ENCODE peak calls at places on chromosome 19, in five cellular contexts. L, N, J, D and V are unnamed samples.

GRCh38 chr19:12834976-12835757 is 788 bp upstream of the RTBDN start:
- DNase-seq in L (no peak), N (peak), J (no peak), D (no peak), V (peak)

GRCh38 chr19:6241680-6242079 is 38.1 kb downstream of the MLLT1 start:
- DNase-seq in L (no peak), N (no peak), J (no peak), D (peak), V (no peak)

GRCh38 chr19:1274852-1275259 is 474 bp upstream of the FAM174C start:
- DNase-seq in L (no peak), N (no peak), J (no peak), D (no peak), V (no peak)

GRCh38 chr19:29855087-29855486 is 43.3 kb downstream of the CCNE1 start:
- DNase-seq in L (no peak), N (no peak), J (no peak), D (no peak), V (no peak)

GRCh38 chr19:2225415-2226050 is 10.6 kb downstream of the PLEKHJ1 start:
- DNase-seq in L (no peak), N (no peak), J (no peak), D (no peak), V (no peak)

GRCh38 chr19:48614436-48615144 is at the start of gene FAM83E:
- DNase-seq in L (no peak), N (no peak), J (no peak), D (peak), V (peak)

GRCh38 chr19:49570997-49571676 is 9.2 kb downstream of the NOSIP start:
- DNase-seq in L (no peak), N (peak), J (no peak), D (no peak), V (no peak)

GRCh38 chr19:472005-472858 is 11.4 kb upstream of the SHC2 start:
- DNase-seq in L (no peak), N (no peak), J (no peak), D (no peak), V (no peak)

GRCh38 chr19:48514123-48514458 is 2.5 kb upstream of the LMTK3 start:
- DNase-seq in L (no peak), N (no peak), J (no peak), D (no peak), V (no peak)

GRCh38 chr19:6723738-6724137 is 3.3 kb upstream of the C3 start:
- DNase-seq in L (no peak), N (no peak), J (peak), D (no peak), V (no peak)

GRCh38 chr19:45130888-45131615 is 29.7 kb downstream of the NKPD1 start:
- DNase-seq in L (peak), N (no peak), J (no peak), D (no peak), V (peak)

GRCh38 chr19:48510421-48511268 is 990 bp downstream of the LMTK3 start:
- DNase-seq in L (no peak), N (peak), J (peak), D (peak), V (peak)

GRCh38 chr19:46546194-46546896 is 50.7 kb upstream of the PNMA8B start:
- DNase-seq in L (peak), N (peak), J (peak), D (peak), V (peak)

GRCh38 chr19:45569619-45570421 is 14.8 kb downstream of the OPA3 start:
- DNase-seq in L (no peak), N (peak), J (peak), D (peak), V (peak)

GRCh38 chr19:10603873-10604459 is 16.9 kb upstream of the AP1M2 start:
- DNase-seq in L (no peak), N (no peak), J (peak), D (no peak), V (no peak)

GRCh38 chr19:50718255-50719118 is 1.1 kb downstream of the SHANK1 start:
- DNase-seq in L (no peak), N (no peak), J (no peak), D (no peak), V (no peak)

GRCh38 chr19:40717880-40718773 is 1.2 kb downstream of the ITPKC start:
- DNase-seq in L (no peak), N (peak), J (no peak), D (peak), V (peak)

GRCh38 chr19:11539495-11540365 is 1.1 kb downstream of the CNN1 start:
- DNase-seq in L (no peak), N (peak), J (no peak), D (no peak), V (no peak)

GRCh38 chr19:48780684-48781391 is 25.5 kb downstream of the FGF21 start:
- DNase-seq in L (peak), N (no peak), J (peak), D (no peak), V (peak)

GRCh38 chr19:44021221-44021620 is 4.0 kb upstream of the ZNF222 start:
- DNase-seq in L (no peak), N (no peak), J (no peak), D (no peak), V (no peak)

GRCh38 chr19:54191671-54192453 is 754 bp downstream of the TSEN34 start:
- DNase-seq in L (no peak), N (no peak), J (peak), D (peak), V (no peak)

GRCh38 chr19:15840833-15841232 is 25.4 kb upstream of the OR10H1 start:
- DNase-seq in L (no peak), N (no peak), J (no peak), D (no peak), V (no peak)

GRCh38 chr19:15841875-15842569 is 26.6 kb upstream of the OR10H1 start:
- DNase-seq in L (no peak), N (no peak), J (no peak), D (no peak), V (no peak)

GRCh38 chr19:15836345-15836594 is 20.8 kb upstream of the OR10H1 start:
- DNase-seq in L (no peak), N (no peak), J (peak), D (no peak), V (no peak)

GRCh38 chr19:15831626-15832025 is 16.2 kb upstream of the OR10H1 start:
- DNase-seq in L (no peak), N (no peak), J (no peak), D (no peak), V (no peak)

DNA sequence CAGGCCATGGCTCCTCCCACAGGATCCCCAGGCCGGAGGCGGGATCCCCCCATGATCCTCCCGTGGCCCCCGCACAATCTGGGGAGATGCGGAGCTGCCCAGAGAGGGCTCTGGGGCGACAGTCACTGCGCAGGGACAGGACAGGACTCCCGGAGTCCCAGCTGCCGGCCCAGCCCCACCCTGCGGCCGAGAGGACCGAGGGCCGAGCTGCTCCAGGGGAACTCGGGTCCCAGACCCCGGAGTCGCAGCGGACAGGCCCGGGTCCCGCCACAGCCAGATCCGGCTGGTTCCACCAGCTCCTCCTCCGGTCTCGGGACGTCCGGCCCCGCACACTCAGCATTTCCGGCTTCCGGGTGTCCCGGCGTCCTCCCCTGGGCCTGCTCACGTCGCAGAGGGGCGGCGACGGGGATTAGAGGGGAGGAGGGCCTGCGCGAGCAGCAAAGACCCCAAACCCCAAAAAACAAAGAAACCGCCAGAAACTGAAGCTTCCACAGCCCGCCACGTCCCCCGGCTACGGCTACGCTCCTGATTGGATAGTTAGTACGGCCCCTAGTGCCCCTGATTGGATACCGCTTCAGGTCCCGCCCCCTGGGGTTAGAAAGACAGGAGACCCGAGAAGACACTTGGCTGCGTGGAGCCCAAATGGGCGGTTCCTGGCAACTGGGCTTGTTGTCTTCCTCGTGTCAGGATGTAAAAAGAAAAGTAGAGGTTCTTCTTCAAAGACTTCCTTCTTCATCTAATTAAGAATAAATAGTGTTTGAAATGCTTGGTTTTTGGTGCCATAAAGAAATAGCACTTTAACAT is 21.3 kb upstream of the OR10H1 start:
- DNase-seq in L (peak), N (no peak), J (peak), D (peak), V (peak)
- TF ChIP-seq CTCF in L (no peak), N (no peak), J (no peak), D (no peak), V (no peak)

GRCh38 chr19:18254546-18255500 is 19.4 kb downstream of the IQCN start:
- DNase-seq in L (no peak), N (no peak), J (no peak), D (no peak), V (peak)
- TF ChIP-seq CTCF in L (peak), N (no peak), J (no peak), D (peak), V (peak)

DNA sequence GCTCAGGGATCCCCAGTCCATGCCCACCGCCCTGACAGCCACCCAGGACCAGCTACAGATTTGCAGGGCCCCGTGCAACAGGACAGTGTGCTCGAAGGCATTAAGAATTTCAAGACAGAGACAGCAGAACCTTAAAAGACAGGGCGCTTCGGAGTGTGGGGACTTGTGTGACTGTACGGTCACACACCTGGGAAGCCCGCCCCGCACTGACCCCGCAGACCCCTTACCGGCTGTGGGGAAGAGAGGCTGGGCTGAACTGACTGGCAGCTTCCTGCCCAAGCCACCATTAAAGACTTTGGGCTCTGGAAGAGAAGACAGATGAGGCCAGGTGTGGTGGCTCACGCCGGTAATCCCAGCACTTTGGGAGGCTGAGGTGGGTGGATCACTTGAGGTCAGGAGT is 14.4 kb downstream of the STAP2 start:
- DNase-seq in L (no peak), N (no peak), J (no peak), D (no peak), V (no peak)
- TF ChIP-seq CTCF in L (no peak), N (no peak), J (no peak), D (no peak), V (no peak)

GRCh38 chr19:14136509-14137281 is at the start of gene ASF1B:
- DNase-seq in L (peak), N (peak), J (peak), D (peak), V (peak)
- TF ChIP-seq CTCF in L (peak), N (peak), J (peak), D (peak), V (peak)

GRCh38 chr19:7748756-7749155 is 1.4 kb upstream of the CD209 start:
- DNase-seq in L (no peak), N (no peak), J (peak), D (no peak), V (peak)
- TF ChIP-seq CTCF in L (no peak), N (no peak), J (no peak), D (no peak), V (no peak)

GRCh38 chr19:18684642-18684993 is 1.1 kb downstream of the CRTC1 start:
- DNase-seq in L (no peak), N (no peak), J (no peak), D (no peak), V (no peak)

GRCh38 chr19:18685597-18686164 is 2.2 kb downstream of the CRTC1 start:
- DNase-seq in L (no peak), N (no peak), J (peak), D (no peak), V (no peak)

GRCh38 chr19:18682807-18683108 is 722 bp upstream of the CRTC1 start:
- DNase-seq in L (no peak), N (no peak), J (no peak), D (no peak), V (no peak)

GRCh38 chr19:18683955-18684641 is 618 bp downstream of the CRTC1 start:
- DNase-seq in L (no peak), N (no peak), J (no peak), D (no peak), V (no peak)

DNA sequence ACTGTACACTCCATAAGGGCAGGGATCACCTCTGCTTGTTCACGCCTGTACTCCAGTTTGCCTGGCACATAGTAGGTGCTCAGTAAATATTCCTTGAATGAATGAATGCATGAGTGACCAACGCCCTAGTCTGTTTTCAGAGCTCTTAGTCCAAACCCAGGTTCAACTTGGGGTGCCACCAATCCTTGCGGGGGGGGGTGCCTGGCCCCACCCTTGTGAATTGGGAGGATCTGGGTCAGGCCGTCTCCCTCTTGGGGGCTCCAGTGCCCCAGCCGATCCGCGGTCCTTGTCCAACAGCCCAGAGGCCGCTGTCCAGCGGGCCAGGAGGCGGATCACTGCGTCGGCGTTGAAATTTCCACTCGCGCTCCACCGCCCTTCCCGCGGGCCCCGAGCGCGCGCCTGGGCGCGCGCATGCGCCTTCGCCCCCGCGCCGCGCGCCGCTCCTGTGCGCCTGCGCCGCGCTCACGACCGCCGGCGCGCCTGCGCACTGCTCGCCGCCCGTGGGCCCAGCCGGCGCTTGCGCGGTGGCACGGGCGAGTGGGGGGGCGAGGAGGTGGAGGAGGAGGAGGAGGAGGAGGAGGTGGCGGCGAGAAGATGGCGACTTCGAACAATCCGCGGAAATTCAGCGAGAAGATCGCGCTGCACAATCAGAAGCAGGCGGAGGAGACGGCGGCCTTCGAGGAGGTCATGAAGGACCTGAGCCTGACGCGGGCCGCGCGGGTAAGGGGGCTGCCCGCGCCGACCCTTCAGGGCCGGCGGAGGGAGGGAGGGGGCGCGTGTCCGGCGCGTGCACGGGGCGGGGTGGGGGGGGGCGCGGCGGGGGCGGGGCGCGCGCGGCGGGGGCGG is at the start of gene CRTC1:
- DNase-seq in L (peak), N (peak), J (peak), D (peak), V (peak)
- TF ChIP-seq CTCF in L (no peak), N (no peak), J (no peak), D (no peak), V (no peak)

GRCh38 chr19:36210497-36210896 is 4.0 kb downstream of the ZNF565 start:
- DNase-seq in L (no peak), N (no peak), J (no peak), D (no peak), V (no peak)

GRCh38 chr19:36212895-36213294 is 1.6 kb downstream of the ZNF565 start:
- DNase-seq in L (no peak), N (no peak), J (no peak), D (no peak), V (no peak)

GRCh38 chr19:36215276-36216171 is 618 bp downstream of the ZNF146 start:
- DNase-seq in L (no peak), N (peak), J (peak), D (no peak), V (no peak)

GRCh38 chr19:36213793-36214387 is 575 bp downstream of the ZNF565 start:
- DNase-seq in L (no peak), N (no peak), J (no peak), D (no peak), V (peak)

GRCh38 chr19:36214388-36215275 is at the start of the genes ZNF146 and ZNF565:
- DNase-seq in L (peak), N (peak), J (peak), D (peak), V (peak)
- TF ChIP-seq CTCF in L (no peak), N (no peak), J (no peak), D (peak), V (no peak)